ENCODE peak calls at places on chromosomes 16 and 17, in five cellular contexts. Q is activated T-helper 1 cell treated with anti-CD3 and anti-CD28 coated beads, Interleukin-2, amount 50 U/mL, for 16 hours; M is PC-9; P is left ventricle myocardium superior; A is transverse colon. D is an unnamed sample.

GRCh38 chr17:72974605-72975232 is 117.8 kb downstream of the SLC39A11 start:
- DNase-seq in Q (no peak), M (peak), P (no peak), A (peak), D (no peak)

GRCh38 chr16:889586-889985 is 81.2 kb downstream of the LMF1 start:
- DNase-seq in Q (no peak), M (no peak), P (peak), A (no peak), D (no peak)

GRCh38 chr17:83162035-83162745 is 82.8 kb downstream of the METRNL start:
- DNase-seq in Q (no peak), M (no peak), P (no peak), A (no peak), D (no peak)

GRCh38 chr17:72334205-72334604 is 213.4 kb downstream of the SOX9 start:
- DNase-seq in Q (no peak), M (no peak), P (no peak), A (no peak), D (no peak)

GRCh38 chr17:2691069-2691871 is 20.3 kb downstream of the CLUH start:
- DNase-seq in Q (no peak), M (no peak), P (no peak), A (no peak), D (no peak)

GRCh38 chr17:79002291-79002690 is 7.3 kb downstream of the CANT1 start:
- DNase-seq in Q (no peak), M (no peak), P (no peak), A (no peak), D (no peak)

GRCh38 chr17:65027305-65027704 is 29.2 kb downstream of the GNA13 start:
- DNase-seq in Q (peak), M (peak), P (no peak), A (no peak), D (no peak)

GRCh38 chr17:72136692-72137550 is 16.1 kb downstream of the SOX9 start:
- DNase-seq in Q (no peak), M (peak), P (no peak), A (no peak), D (no peak)

GRCh38 chr16:74936902-74937560 is 47.9 kb downstream of the WDR59 start:
- DNase-seq in Q (no peak), M (peak), P (no peak), A (no peak), D (no peak)

GRCh38 chr17:69335018-69335417 is 8.1 kb upstream of the ABCA5 start:
- DNase-seq in Q (no peak), M (no peak), P (no peak), A (no peak), D (no peak)

GRCh38 chr16:65728652-65729051 is 606.8 kb upstream of the CDH11 start:
- DNase-seq in Q (no peak), M (no peak), P (no peak), A (no peak), D (no peak)

GRCh38 chr16:65657556-65657955 is 535.7 kb upstream of the CDH11 start:
- DNase-seq in Q (no peak), M (no peak), P (no peak), A (no peak), D (no peak)

GRCh38 chr16:70577256-70577698 is 53.7 kb downstream of the SF3B3 start:
- DNase-seq in Q (no peak), M (peak), P (no peak), A (no peak), D (no peak)

GRCh38 chr16:4381072-4381934 is 9.7 kb downstream of the VASN start:
- DNase-seq in Q (no peak), M (no peak), P (peak), A (no peak), D (no peak)

GRCh38 chr17:72117470-72117747 is 3.4 kb upstream of the SOX9 start:
- DNase-seq in Q (no peak), M (no peak), P (no peak), A (no peak), D (no peak)

GRCh38 chr16:47538472-47538871 is 77.3 kb downstream of the PHKB start:
- DNase-seq in Q (no peak), M (no peak), P (no peak), A (no peak), D (no peak)

GRCh38 chr16:18797746-18798145 is 3.6 kb downstream of the ARL6IP1 start:
- DNase-seq in Q (no peak), M (no peak), P (no peak), A (no peak), D (no peak)

GRCh38 chr16:7853197-7853596 is 520.6 kb downstream of the RBFOX1 start:
- DNase-seq in Q (no peak), M (no peak), P (no peak), A (no peak), D (no peak)

GRCh38 chr16:53757971-53758609 is 54.1 kb downstream of the FTO start:
- DNase-seq in Q (no peak), M (no peak), P (no peak), A (no peak), D (no peak)

GRCh38 chr17:77893144-77894044 is 65.1 kb upstream of the TNRC6C start:
- DNase-seq in Q (no peak), M (no peak), P (no peak), A (no peak), D (no peak)

GRCh38 chr16:48003226-48003907 is 152.4 kb downstream of the ABCC12 start:
- DNase-seq in Q (no peak), M (no peak), P (no peak), A (no peak), D (no peak)

GRCh38 chr17:63760771-63761539 is 12.4 kb downstream of the CCDC47 start:
- DNase-seq in Q (no peak), M (no peak), P (no peak), A (no peak), D (no peak)

GRCh38 chr17:17107281-17107680 is 65.0 kb downstream of the MPRIP start:
- DNase-seq in Q (no peak), M (no peak), P (peak), A (no peak), D (no peak)

D was measured in ureter.